ENCODE peak calls at places on chromosomes 16 and 17, in four cellular contexts. M, K, O and A are unnamed samples.

GRCh38 chr16:19883296-19883951 is 1.2 kb downstream of the GPRC5B start:
- DNase-seq in M (no peak), O (no peak), K (peak; percentile 13), A (peak; percentile 16)

GRCh38 chr17:19513897-19514488 is 19.7 kb upstream of the SLC47A1 start:
- DNase-seq in M (peak; percentile 75), K (peak; percentile 69), O (peak; percentile 28), A (peak; percentile 81)

GRCh38 chr16:85025781-85026653 is 1.6 kb upstream of the KIAA0513 start:
- DNase-seq in M (no peak), K (no peak), O (no peak), A (no peak)

GRCh38 chr16:81616321-81617020 is 162.6 kb upstream of the PLCG2 start:
- DNase-seq in K (peak; percentile 59), M (no peak), O (no peak), A (peak; percentile 73)

GRCh38 chr17:66737524-66737923 is 97.4 kb upstream of the CACNG5 start:
- DNase-seq in O (no peak), M (no peak), K (peak; percentile 45), A (peak; percentile 90)

GRCh38 chr16:67437513-67437912 is 6.6 kb downstream of the HSD11B2 start:
- DNase-seq in O (no peak), K (no peak), M (no peak), A (no peak)

GRCh38 chr16:2033057-2033911 is 6.6 kb downstream of the NHERF2 start:
- DNase-seq in K (peak; percentile 55), O (peak; percentile 37), M (no peak), A (peak; percentile 83)

GRCh38 chr16:27995378-27995777 is 68.1 kb downstream of the GSG1L start:
- DNase-seq in K (no peak), M (no peak), O (no peak), A (no peak)

GRCh38 chr17:20268700-20269475 is 198.5 kb downstream of the LGALS9B start:
- DNase-seq in M (no peak), O (no peak), K (no peak), A (no peak)

GRCh38 chr16:56988948-56989945 is at the start of gene NLRC5:
- DNase-seq in M (peak; percentile 22), O (peak; percentile 79), K (peak; percentile 84), A (peak; percentile 95)
- H2AFZ ChIP-seq in M (peak within 1 kb of the TSS; percentile 82), O (peak within 1 kb of the TSS; percentile 97), K (peak within 1 kb of the TSS; percentile 46), A (peak within 1 kb of the TSS; percentile 90)

DNA sequence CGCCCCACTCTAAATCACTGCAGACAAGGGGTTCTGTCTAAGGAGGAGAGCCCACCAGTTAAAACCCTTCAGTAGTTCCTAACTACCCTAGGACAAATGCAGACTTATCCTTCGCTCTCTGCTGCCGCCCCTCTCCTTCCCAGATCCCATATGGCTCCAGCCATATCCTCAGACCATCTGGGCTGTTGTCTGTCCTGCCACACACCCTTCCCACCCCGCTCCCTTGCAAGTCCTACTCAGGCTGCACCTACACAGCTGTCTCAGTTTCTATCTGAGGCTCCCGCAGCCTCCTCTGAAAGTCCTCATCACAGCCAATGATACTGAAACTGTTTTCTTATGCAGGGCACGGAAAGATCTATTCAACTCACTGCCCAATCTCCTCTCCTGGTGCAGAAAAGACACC is 720 bp upstream of the BCKDK start:
- DNase-seq in K (no peak), M (no peak), O (no peak), A (no peak)
- H3K9ac ChIP-seq in K (no peak overlapping the region), M (peak overlapping the region; percentile 90), O (no peak overlapping the region), A (no peak overlapping the region)

GRCh38 chr16:87484487-87485331 is 8.1 kb downstream of the ZCCHC14 start:
- DNase-seq in O (no peak), M (no peak), K (no peak), A (no peak)
- H2AFZ ChIP-seq in O (no peak overlapping the region), M (no peak overlapping the region), K (no peak overlapping the region), A (no peak overlapping the region)

DNA sequence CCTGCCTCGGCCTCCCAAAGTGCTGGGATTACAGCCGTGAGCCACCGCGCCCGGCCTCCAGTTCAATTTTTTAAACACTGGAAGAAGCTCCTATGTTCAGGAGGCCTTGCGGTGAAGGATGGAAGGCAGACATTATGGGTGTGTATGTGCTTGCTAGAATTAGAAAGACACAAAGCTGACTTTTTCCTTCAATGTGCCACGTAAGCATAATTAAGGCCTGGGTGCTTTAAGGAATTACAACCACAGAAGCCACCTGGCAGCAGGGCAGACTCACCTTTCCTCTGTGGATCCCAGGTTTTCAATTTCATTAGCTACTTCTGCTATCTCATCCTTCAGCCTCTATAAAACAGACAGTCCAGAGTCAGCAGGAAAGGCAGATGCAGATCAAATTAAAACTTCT is 74.2 kb downstream of the CYTH1 start:
- DNase-seq in M (no peak), O (no peak), K (no peak), A (no peak)
- H3K9ac ChIP-seq in M (no peak overlapping the region), O (no peak overlapping the region), K (no peak overlapping the region), A (no peak overlapping the region)

DNA sequence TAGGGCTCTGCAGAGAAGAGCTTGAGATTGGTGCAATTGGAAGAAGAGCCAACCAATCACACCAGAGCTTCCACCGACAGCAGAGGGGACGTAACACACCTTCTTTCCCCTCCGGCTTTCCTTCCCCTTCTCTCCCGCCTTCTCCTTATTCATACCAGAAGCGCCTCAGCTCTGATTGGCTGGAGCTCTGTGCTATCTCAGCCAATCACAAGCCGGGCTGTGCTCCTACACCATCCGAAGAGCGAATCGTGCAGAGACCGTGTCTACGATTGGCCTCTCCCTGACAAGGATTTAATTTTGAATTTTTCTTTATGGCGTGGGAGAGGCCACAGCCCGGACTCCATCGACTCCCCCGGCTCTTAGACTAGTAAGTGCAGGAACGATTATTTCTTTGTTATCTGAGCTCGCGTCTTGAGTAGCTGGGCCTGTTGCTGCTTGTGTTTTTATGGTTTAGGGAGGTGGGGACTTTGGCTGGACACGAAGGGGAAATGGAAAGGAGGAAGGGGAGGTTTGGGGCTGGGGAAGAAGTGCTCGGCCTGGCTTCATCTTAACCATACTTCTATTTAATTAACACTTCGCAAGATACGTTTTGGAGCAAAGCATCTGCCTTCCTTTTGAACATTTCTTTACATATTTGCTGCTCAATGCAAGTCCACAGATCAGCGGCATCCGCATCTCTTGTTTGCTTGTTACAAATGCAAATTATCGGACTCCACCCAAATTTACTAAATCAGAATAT is at the start of gene PRR11:
- DNase-seq in K (peak; percentile 100), M (peak; percentile 100), O (peak; percentile 100), A (peak; percentile 100)
- H2AFZ ChIP-seq in K (peak within 1 kb of the TSS; percentile 76), M (peak within 1 kb of the TSS; percentile 27), O (peak within 1 kb of the TSS; percentile 79), A (peak within 1 kb of the TSS; percentile 95)